ENCODE peak calls at places on chromosomes 3 and 15, in ten cellular contexts. A is CD4-positive, CD25-positive, alpha-beta regulatory T cell; E is A673; D is aorta; Q is lower lobe of right lung; Z is lung; V is right atrium auricular region; F is heart left ventricle; U is mesendoderm; L is IMR-90. S is an unnamed sample. For H3K4me1, the result is how much of the 10 kb centered on the place peaks cover.

GRCh38 chr3:110929811-110930210 is 141.8 kb upstream of the NECTIN3 start:
- DNase-seq in A (no peak), E (no peak), D (no peak), Q (no peak), Z (no peak), V (no peak), F (no peak), U (no peak), L (peak), S (no peak)

GRCh38 chr3:127495821-127496220 is 94.7 kb downstream of the TPRA1 start:
- DNase-seq in A (no peak), E (no peak), D (no peak), Q (no peak), Z (no peak), V (no peak), F (no peak), U (no peak), L (no peak), S (no peak)

GRCh38 chr3:58349792-58350626 is 17.3 kb downstream of the PXK start:
- DNase-seq in A (no peak), E (no peak), D (no peak), Q (no peak), Z (no peak), V (no peak), F (no peak), U (no peak), L (no peak), S (no peak)

GRCh38 chr3:128597900-128598299 is 52.7 kb downstream of the RPN1 start:
- DNase-seq in A (no peak), E (no peak), D (no peak), Q (no peak), Z (no peak), V (no peak), F (no peak), U (no peak), L (peak), S (no peak)

GRCh38 chr3:129122697-129123055 is 1.1 kb upstream of the RAB43 start:
- DNase-seq in A (peak), E (peak), D (no peak), Q (no peak), Z (no peak), V (peak), F (no peak), U (peak), L (no peak), S (no peak)

GRCh38 chr15:69823223-69823907 is 274.4 kb downstream of the TLE3 start:
- DNase-seq in A (no peak), E (no peak), D (peak), Q (no peak), Z (no peak), V (no peak), F (no peak), U (peak), L (peak), S (no peak)

GRCh38 chr3:138187296-138188012 is at the start of gene ARMC8:
- DNase-seq in A (peak), E (peak), D (peak), Q (peak), Z (peak), V (peak), F (peak), U (peak), L (no peak), S (peak)

GRCh38 chr3:183494341-183494740 is 61.2 kb downstream of the KLHL6 start:
- DNase-seq in A (no peak), E (no peak), D (no peak), Q (no peak), Z (no peak), V (no peak), F (no peak), U (no peak), L (no peak), S (no peak)

GRCh38 chr15:49045691-49046112 is 544 bp downstream of the SECISBP2L start:
- DNase-seq in A (no peak), E (peak), D (no peak), Q (no peak), Z (peak), V (no peak), F (no peak), U (peak), L (peak), S (no peak)

GRCh38 chr3:178385280-178385952 is 150.8 kb upstream of the KCNMB2 start:
- DNase-seq in A (no peak), E (peak), D (no peak), Q (no peak), Z (no peak), V (no peak), F (no peak), U (peak), L (peak), S (no peak)

GRCh38 chr15:40421246-40422157 is 15.9 kb downstream of the IVD start:
- DNase-seq in A (peak), E (peak), D (peak), Q (peak), Z (peak), V (peak), F (peak), U (peak), L (peak), S (peak)

GRCh38 chr15:43134157-43134637 is 811 bp downstream of the TMEM62 start:
- DNase-seq in A (no peak), E (no peak), D (no peak), Q (no peak), Z (no peak), V (no peak), F (no peak), U (no peak), L (no peak), S (no peak)

GRCh38 chr3:150811984-150812383 is 49.0 kb upstream of the SIAH2 start:
- DNase-seq in A (no peak), E (no peak), D (no peak), Q (no peak), Z (no peak), V (no peak), F (no peak), U (no peak), L (no peak), S (no peak)

GRCh38 chr3:121648219-121648958 is 12.3 kb downstream of the HCLS1 start:
- DNase-seq in A (no peak), E (no peak), D (no peak), Q (no peak), Z (no peak), V (no peak), F (peak), U (no peak), L (no peak), S (no peak)

GRCh38 chr3:100209169-100209568 is 51.6 kb upstream of the TBC1D23 start:
- DNase-seq in A (no peak), E (no peak), D (no peak), Q (no peak), Z (no peak), V (no peak), F (no peak), U (no peak), L (no peak), S (no peak)

GRCh38 chr3:12993623-12994356 is 79.4 kb downstream of the IQSEC1 start:
- DNase-seq in A (no peak), E (no peak), D (peak), Q (peak), Z (no peak), V (no peak), F (no peak), U (peak), L (no peak), S (no peak)

GRCh38 chr15:79400650-79401049 is 31.5 kb upstream of the MINAR1 start:
- DNase-seq in A (no peak), E (no peak), D (no peak), Q (no peak), Z (no peak), V (no peak), F (no peak), U (no peak), L (no peak), S (no peak)

GRCh38 chr3:71838406-71838805 is 53.5 kb upstream of the PROK2 start:
- DNase-seq in A (no peak), E (no peak), D (no peak), Q (no peak), Z (no peak), V (no peak), F (no peak), U (peak), L (no peak), S (no peak)

GRCh38 chr3:105899528-105899927 is 30.7 kb upstream of the CBLB start:
- DNase-seq in A (no peak), E (peak), D (no peak), Q (no peak), Z (no peak), V (no peak), F (no peak), U (peak), L (peak), S (no peak)

GRCh38 chr15:69359724-69360123 is 54.4 kb upstream of the KIF23 start:
- DNase-seq in A (no peak), E (peak), D (no peak), Q (no peak), Z (no peak), V (no peak), F (no peak), U (peak), L (peak), S (no peak)

GRCh38 chr3:138049157-138049919 is 39.4 kb downstream of the CLDN18 start:
- DNase-seq in A (no peak), E (peak), D (no peak), Q (no peak), Z (no peak), V (no peak), F (no peak), U (peak), L (peak), S (no peak)

GRCh38 chr3:30616347-30617027 is 10.1 kb downstream of the TGFBR2 start:
- DNase-seq in A (no peak), E (no peak), D (no peak), Q (no peak), Z (no peak), V (no peak), F (no peak), U (no peak), L (no peak), S (no peak)

GRCh38 chr3:10463191-10464067 is 42.0 kb downstream of the ATP2B2 start:
- DNase-seq in A (no peak), E (no peak), D (no peak), Q (no peak), Z (no peak), V (no peak), F (no peak), U (no peak), L (no peak), S (no peak)

GRCh38 chr15:69075467-69075866 is 61.0 kb downstream of the NOX5 start:
- DNase-seq in A (no peak), E (peak), D (no peak), Q (no peak), Z (no peak), V (no peak), F (no peak), U (no peak), L (no peak), S (no peak)

GRCh38 chr15:64930778-64931240 is 19.1 kb downstream of the ANKDD1A start:
- DNase-seq in A (no peak), E (no peak), D (no peak), Q (no peak), Z (no peak), V (no peak), F (no peak), U (no peak), L (peak), S (no peak)

GRCh38 chr15:50083424-50084025 is 35.5 kb downstream of the ATP8B4 start:
- DNase-seq in A (no peak), E (no peak), D (no peak), Q (no peak), Z (no peak), V (no peak), F (no peak), U (no peak), L (no peak), S (no peak)

GRCh38 chr3:180417241-180417640 is 184.7 kb upstream of the TTC14 start:
- DNase-seq in A (no peak), E (no peak), D (no peak), Q (no peak), Z (no peak), V (no peak), F (no peak), U (no peak), L (no peak), S (no peak)

GRCh38 chr3:139745831-139746230 is 68.1 kb upstream of the NMNAT3 start:
- DNase-seq in A (no peak), E (no peak), D (no peak), Q (no peak), Z (no peak), V (no peak), F (peak), U (peak), L (peak), S (no peak)

GRCh38 chr15:50940506-50940905 is 32.0 kb downstream of the AP4E1 start:
- DNase-seq in A (no peak), E (peak), D (no peak), Q (no peak), Z (no peak), V (no peak), F (no peak), U (no peak), L (peak), S (no peak)

GRCh38 chr15:26166429-26166828 is 303.3 kb upstream of the ATP10A start:
- DNase-seq in A (no peak), E (no peak), D (no peak), Q (no peak), Z (no peak), V (no peak), F (no peak), U (no peak), L (no peak), S (no peak)

GRCh38 chr3:187020376-187020775 is 90.0 kb downstream of the ST6GAL1 start:
- DNase-seq in A (no peak), E (no peak), D (no peak), Q (no peak), Z (no peak), V (peak), F (no peak), U (no peak), L (no peak), S (no peak)

GRCh38 chr3:81485444-81485865 is 276.0 kb downstream of the GBE1 start:
- DNase-seq in A (no peak), E (no peak), D (no peak), Q (no peak), Z (no peak), V (no peak), F (no peak), U (no peak), L (peak), S (no peak)

GRCh38 chr3:113532698-113533533 is 561 bp downstream of the SIDT1 start:
- DNase-seq in A (peak), E (peak), D (peak), Q (peak), Z (no peak), V (no peak), F (no peak), U (peak), L (no peak), S (no peak)

GRCh38 chr3:73074681-73075305 is 13.3 kb downstream of the EBLN2 start:
- DNase-seq in A (no peak), E (no peak), D (no peak), Q (no peak), Z (no peak), V (no peak), F (no peak), U (no peak), L (no peak), S (no peak)

GRCh38 chr3:124126446-124127017 is 134.6 kb upstream of the ROPN1 start:
- DNase-seq in A (no peak), E (no peak), D (no peak), Q (no peak), Z (no peak), V (no peak), F (no peak), U (no peak), L (no peak), S (no peak)

GRCh38 chr3:184459355-184459754 is 79.5 kb downstream of the CHRD start:
- DNase-seq in A (no peak), E (no peak), D (no peak), Q (no peak), Z (no peak), V (no peak), F (peak), U (no peak), L (peak), S (no peak)

GRCh38 chr15:45224596-45225217 is 27.3 kb upstream of the SLC28A2 start:
- DNase-seq in A (no peak), E (no peak), D (no peak), Q (no peak), Z (no peak), V (no peak), F (no peak), U (peak), L (no peak), S (no peak)

GRCh38 chr15:41894791-41895463 is 1.1 kb upstream of the SPTBN5 start:
- DNase-seq in A (peak), E (peak), D (peak), Q (peak), Z (peak), V (peak), F (peak), U (peak), L (peak), S (peak)

GRCh38 chr15:41894251-41894790 is 468 bp upstream of the SPTBN5 start:
- DNase-seq in A (no peak), E (no peak), D (no peak), Q (no peak), Z (no peak), V (no peak), F (no peak), U (no peak), L (no peak), S (no peak)

GRCh38 chr15:41896566-41896965 is 2.7 kb upstream of the SPTBN5 start:
- DNase-seq in A (no peak), E (no peak), D (no peak), Q (no peak), Z (no peak), V (no peak), F (no peak), U (no peak), L (no peak), S (no peak)

GRCh38 chr15:41895957-41896356 is 2.1 kb upstream of the SPTBN5 start:
- DNase-seq in A (no peak), E (no peak), D (no peak), Q (no peak), Z (no peak), V (no peak), F (no peak), U (no peak), L (no peak), S (no peak)

DNA sequence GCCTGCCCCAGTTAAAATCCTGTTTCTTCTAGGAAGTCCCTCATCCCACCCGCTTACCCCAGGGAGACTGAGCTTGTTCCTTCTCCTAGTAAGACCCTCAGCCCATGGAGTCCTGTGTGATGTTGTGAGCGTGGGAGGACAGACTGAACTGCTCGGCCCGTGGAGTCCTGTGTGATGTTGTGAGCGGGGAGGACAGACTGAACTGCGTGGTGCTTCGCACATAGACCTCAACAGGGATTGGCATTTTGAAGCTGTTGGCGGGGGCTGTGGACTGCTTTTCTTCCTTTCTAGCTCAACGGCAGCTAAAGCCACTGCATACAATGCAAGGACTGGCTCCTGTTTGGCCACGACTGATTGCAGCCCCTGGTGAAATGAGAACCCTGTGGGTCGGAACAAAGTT is 1.6 kb upstream of the SPTBN5 start:
- DNase-seq in A (no peak), E (no peak), D (no peak), Q (no peak), Z (no peak), V (no peak), F (no peak), U (no peak), L (no peak), S (no peak)
- H3K4me1 ChIP-seq in A (under half), E (under half), D (under half), Q (under half), Z (under half), V (under half), F (under half), U (under half), L (under half), S (under half)

GRCh38 chr3:46629571-46630517 is 17.5 kb downstream of the FAM240A start:
- DNase-seq in A (peak), E (peak), D (peak), Q (peak), Z (peak), V (peak), F (peak), U (peak), L (peak), S (peak)
- H3K4me1 ChIP-seq in A (under half), E (under half), D (under half), Q (under half), Z (under half), V (under half), F (under half), U (under half), L (under half), S (under half)

GRCh38 chr3:152438181-152438580 is 169.5 kb downstream of the MBNL1 start:
- DNase-seq in A (no peak), E (no peak), D (no peak), Q (no peak), Z (no peak), V (no peak), F (no peak), U (no peak), L (no peak), S (no peak)
- H3K4me1 ChIP-seq in A (under half), E (under half), D (under half), Q (under half), Z (under half), V (under half), F (half or more), U (under half), L (under half), S (under half)

DNA sequence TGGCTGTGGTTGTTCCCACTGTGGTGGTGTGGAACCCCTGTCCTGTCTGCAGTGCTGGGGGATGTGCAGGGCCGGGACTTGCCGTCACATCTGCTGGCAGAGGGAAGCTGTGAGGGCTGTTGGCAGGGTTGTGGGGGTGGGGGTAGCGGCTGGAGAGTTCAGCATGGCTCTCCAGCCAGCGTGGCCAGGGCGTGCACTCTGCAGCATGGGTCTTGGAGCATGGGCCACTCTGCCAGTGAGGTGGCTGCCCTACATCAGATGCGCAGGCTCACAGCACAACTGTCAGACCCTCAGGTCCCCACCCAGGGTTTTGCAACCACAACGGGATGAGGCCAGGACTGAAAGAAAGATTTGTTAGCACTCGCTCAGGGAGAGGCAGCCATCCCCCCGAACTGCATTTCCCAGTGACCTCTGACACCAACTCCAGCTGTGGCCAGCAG is 237.7 kb upstream of the LYSMD4 start:
- DNase-seq in A (no peak), E (no peak), D (peak), Q (no peak), Z (no peak), V (no peak), F (no peak), U (no peak), L (no peak), S (no peak)
- H3K4me1 ChIP-seq in A (under half), E (under half), D (under half), Q (under half), Z (under half), V (under half), F (under half), U (under half), L (under half), S (under half)

GRCh38 chr15:92848852-92849598 is 51.1 kb upstream of the CHD2 start:
- DNase-seq in A (no peak), E (no peak), D (no peak), Q (no peak), Z (no peak), V (no peak), F (no peak), U (no peak), L (peak), S (no peak)
- H3K4me1 ChIP-seq in A (under half), E (under half), D (under half), Q (under half), Z (under half), V (under half), F (under half), U (under half), L (under half), S (under half)

GRCh38 chr15:31304074-31304648 is 22.5 kb upstream of the KLF13 start:
- DNase-seq in A (no peak), E (no peak), D (no peak), Q (no peak), Z (peak), V (peak), F (no peak), U (no peak), L (no peak), S (no peak)
- H3K4me1 ChIP-seq in A (under half), E (under half), D (under half), Q (under half), Z (under half), V (half or more), F (half or more), U (under half), L (under half), S (under half)

DNA sequence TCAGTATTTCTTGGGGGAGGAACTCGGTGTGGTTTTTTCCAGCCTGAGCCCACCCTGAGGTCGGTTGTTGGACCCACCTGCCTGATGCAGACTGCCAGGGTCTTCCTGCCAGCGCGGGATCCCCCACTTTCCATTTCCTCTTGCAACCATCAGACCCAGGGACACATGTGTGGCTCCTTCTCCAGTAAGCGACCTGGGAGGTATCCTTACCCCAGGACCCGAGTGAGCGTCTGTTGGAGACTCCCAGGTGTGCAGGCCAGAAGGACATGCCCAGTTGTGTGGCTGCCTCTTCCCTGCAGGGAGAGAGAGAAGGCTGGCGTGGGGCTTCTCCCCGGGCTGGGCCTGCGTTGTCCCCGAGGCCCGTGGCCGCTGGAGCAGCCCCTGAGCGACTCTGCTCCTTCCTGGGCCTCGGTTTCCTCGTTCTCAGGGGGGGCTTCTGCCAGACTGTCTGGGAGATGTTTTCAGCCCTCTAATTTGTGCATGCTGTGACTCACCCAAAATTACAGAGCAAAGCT is 56.8 kb downstream of the APBA2 start:
- DNase-seq in A (no peak), E (no peak), D (peak), Q (no peak), Z (no peak), V (no peak), F (no peak), U (no peak), L (no peak), S (no peak)
- H3K4me1 ChIP-seq in A (under half), E (under half), D (under half), Q (under half), Z (under half), V (under half), F (under half), U (under half), L (under half), S (under half)

S was measured in effector memory CD4-positive, alpha-beta T cell.